ENCODE peak calls at places on chromosome 5, in eight cellular contexts. B is mesenchymal stem cell, E is neural progenitor cell, F is Karpas-422, T is OCI-LY7, W is fibroblast of lung, X is HCT116, N is neuronal stem cell. P is an unnamed sample.

GRCh38 chr5:140569197-140569596 is 4.6 kb downstream of the SLC35A4 start:
- DNase-seq in B (no peak), E (no peak), F (peak; percentile 30), T (no peak), W (no peak), X (no peak), N (no peak), P (no peak)

GRCh38 chr5:151047814-151048425 is 27.5 kb downstream of the GPX3 start:
- DNase-seq in B (peak; percentile 27), E (peak; percentile 56), F (peak; percentile 72), T (peak; percentile 37), W (peak; percentile 41), X (no peak), N (no peak), P (no peak)

GRCh38 chr5:72328172-72328571 is 8.0 kb downstream of the PTCD2 start:
- DNase-seq in B (peak; percentile 6), E (no peak), F (no peak), T (no peak), W (peak; percentile 66), X (no peak), N (no peak), P (peak; percentile 55)

GRCh38 chr5:71873202-71873601 is 154.1 kb downstream of the CARTPT start:
- DNase-seq in B (no peak), E (no peak), F (no peak), T (no peak), W (no peak), X (no peak), N (no peak), P (peak; percentile 57)

GRCh38 chr5:116494784-116495480 is 79.7 kb downstream of the SEMA6A start:
- DNase-seq in B (no peak), E (peak; percentile 29), F (no peak), T (peak; percentile 68), W (no peak), X (no peak), N (no peak), P (no peak)

GRCh38 chr5:143261748-143262392 is 141.6 kb downstream of the NR3C1 start:
- DNase-seq in B (peak; percentile 71), E (no peak), F (no peak), T (no peak), W (peak; percentile 87), X (no peak), N (no peak), P (peak; percentile 90)

GRCh38 chr5:93990504-93991085 is 249.2 kb upstream of the POU5F2 start:
- DNase-seq in B (peak; percentile 24), E (peak; percentile 8), F (no peak), T (no peak), W (peak; percentile 38), X (no peak), N (no peak), P (no peak)

GRCh38 chr5:1099931-1100651 is 11.8 kb downstream of the SLC12A7 start:
- DNase-seq in B (peak; percentile 61), E (peak; percentile 54), F (no peak), T (no peak), W (no peak), X (no peak), N (no peak), P (no peak)

DNA sequence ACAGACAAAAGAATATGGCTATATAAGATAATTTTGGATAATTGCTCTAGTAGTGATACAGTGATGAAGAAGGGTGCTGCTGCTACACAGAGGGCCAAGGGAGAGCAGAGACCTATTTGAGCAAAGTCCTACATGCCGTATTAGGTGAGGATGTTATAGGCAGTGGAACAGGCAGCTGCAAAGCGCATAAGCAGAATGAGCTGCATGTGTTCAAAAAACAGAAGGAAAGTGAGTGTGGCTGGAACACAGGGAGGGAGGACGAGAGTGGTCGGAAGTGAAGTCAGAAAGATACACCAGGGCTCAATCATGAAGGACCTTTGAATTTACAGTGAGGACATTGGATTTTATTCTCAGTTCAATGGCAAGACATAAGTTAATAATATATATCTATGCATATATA is 35.4 kb downstream of the ITGA2 start:
- DNase-seq in B (no peak), E (no peak), F (no peak), T (no peak), W (no peak), X (no peak), N (no peak), P (no peak)
- H3K4me2 ChIP-seq in B (no peak overlapping the region), E (no peak overlapping the region), F (no peak overlapping the region), T (no peak overlapping the region), W (peak overlapping the region; percentile 59), X (no peak overlapping the region), N (no peak overlapping the region), P (peak overlapping the region; percentile 50)

DNA sequence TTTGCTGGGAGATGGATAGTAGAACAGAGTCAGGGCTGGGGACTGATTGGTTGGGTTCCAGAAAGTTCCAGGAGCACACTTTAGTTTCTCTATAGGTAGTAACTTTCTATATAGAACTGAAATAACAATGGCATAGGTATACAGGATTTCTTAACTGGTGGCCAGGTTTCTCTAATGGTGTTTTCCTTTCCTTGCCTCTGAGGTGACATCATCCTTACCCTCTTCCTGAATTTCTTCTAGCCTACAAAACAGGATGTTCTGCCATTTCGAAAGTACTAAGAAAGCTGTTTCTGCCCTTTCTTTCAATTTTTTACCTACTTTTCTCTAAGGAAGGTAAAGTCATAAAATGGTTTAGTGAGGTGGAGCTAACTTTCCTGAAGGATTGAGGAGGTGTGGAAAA is 78.8 kb downstream of the KIF4B start:
- DNase-seq in B (no peak), E (no peak), F (no peak), T (no peak), W (no peak), X (no peak), N (no peak), P (peak; percentile 40)
- H3K4me2 ChIP-seq in B (no peak overlapping the region), E (no peak overlapping the region), F (no peak overlapping the region), T (no peak overlapping the region), W (no peak overlapping the region), X (no peak overlapping the region), N (no peak overlapping the region), P (no peak overlapping the region)

DNA sequence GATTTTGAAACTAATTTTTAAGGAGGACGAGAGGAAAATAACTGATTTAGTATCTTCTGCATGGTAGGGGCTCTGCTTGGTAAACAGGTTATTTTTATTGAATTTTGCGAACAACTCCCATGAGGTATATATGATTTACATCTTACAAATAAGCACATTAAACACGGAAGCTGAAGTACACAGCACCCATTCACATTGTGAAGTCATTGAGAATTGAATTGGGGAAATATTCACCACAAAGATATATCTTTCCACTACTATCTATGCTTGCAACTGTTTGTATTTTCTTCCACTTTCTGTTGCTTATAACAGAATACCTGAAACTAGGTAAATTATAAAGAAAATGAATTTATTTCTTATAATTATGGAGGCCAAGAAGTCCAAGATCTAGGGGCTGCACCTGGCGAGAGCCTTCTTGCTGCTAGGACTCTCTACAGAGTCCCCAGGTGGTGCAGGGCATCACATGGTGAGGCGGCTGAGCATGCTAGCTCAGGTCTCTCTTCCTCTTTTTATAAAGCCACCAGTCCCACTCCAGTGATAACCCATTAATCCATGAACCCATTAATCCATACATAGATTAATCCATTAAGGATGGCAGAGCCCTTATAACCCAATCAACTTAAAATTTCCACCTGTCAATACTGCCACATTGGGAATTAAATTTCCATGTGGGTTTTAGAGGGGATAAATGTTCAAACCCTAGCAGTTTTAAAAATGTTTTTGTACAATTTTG is 79.0 kb upstream of the ZNF608 start:
- DNase-seq in B (no peak), E (no peak), F (peak; percentile 87), T (peak; percentile 93), W (no peak), X (no peak), N (no peak), P (no peak)
- H3K4me2 ChIP-seq in B (no peak overlapping the region), E (no peak overlapping the region), F (peak overlapping the region; percentile 59), T (peak overlapping the region; percentile 71), W (no peak overlapping the region), X (no peak overlapping the region), N (no peak overlapping the region), P (peak overlapping the region; percentile 49)

GRCh38 chr5:106601605-106602004 is 1069.1 kb downstream of the EFNA5 start:
- DNase-seq in B (peak; percentile 6), E (no peak), F (no peak), T (no peak), W (peak; percentile 44), X (no peak), N (no peak), P (peak; percentile 0)
- H3K4me2 ChIP-seq in B (no peak overlapping the region), E (no peak overlapping the region), F (no peak overlapping the region), T (no peak overlapping the region), W (no peak overlapping the region), X (no peak overlapping the region), N (no peak overlapping the region), P (no peak overlapping the region)

GRCh38 chr5:69042500-69042899 is 51.3 kb upstream of the SLC30A5 start:
- DNase-seq in B (no peak), E (no peak), F (no peak), T (no peak), W (peak; percentile 5), X (peak; percentile 10), N (no peak), P (no peak)
- H3K4me2 ChIP-seq in B (no peak overlapping the region), E (no peak overlapping the region), F (peak overlapping the region; percentile 84), T (peak overlapping the region; percentile 69), W (no peak overlapping the region), X (peak overlapping the region; percentile 81), N (no peak overlapping the region), P (no peak overlapping the region)

DNA sequence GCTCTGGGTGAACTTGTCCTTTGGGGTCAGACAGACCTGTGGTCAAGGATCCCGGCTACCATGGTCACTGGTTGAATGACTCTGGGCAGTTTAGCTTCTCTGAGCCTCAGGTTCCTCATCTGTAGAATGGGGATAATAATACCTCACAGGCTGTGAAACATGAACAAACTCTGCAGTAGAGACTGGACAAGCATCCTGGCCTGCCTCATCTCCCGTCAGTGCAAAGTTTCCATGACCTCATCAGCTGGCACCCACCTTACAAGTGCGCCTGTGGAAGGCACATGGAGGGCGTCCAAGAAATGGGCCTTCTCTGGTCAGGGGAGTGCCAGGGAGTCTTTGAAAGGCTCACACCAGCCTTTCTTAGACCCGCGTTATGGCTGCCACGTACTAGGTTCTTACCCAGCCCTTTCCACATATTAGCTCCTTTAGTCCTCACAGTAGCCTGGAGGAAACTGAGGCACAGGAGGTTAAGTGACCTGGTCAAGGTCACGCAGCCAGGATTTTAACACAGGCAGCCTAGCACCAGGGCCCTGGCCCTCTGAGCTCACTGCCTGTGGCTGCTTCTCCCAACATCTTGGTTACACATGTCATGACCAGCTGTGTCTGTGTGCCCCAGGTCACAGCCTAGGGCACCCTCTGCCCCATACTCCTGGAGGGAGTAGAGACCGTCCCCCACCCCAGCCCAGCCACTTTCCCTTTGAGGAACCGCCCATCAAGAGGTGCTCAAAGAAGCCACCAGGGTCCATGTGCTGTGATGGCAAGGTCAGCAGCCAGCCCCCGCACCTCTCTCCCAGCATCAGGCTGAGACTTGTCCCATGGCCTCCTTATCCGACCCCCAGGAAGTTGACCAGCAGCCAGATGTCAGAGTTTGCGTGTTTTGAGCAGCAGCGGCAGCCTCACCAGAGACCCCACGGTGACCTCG is 39.4 kb upstream of the RPL26L1 start:
- DNase-seq in B (no peak), E (no peak), F (no peak), T (no peak), W (peak; percentile 71), X (no peak), N (no peak), P (no peak)
- H3K4me2 ChIP-seq in B (no peak overlapping the region), E (no peak overlapping the region), F (no peak overlapping the region), T (no peak overlapping the region), W (peak overlapping the region; percentile 1), X (no peak overlapping the region), N (no peak overlapping the region), P (no peak overlapping the region)